ENCODE peak calls at places on chromosome 5, in nine cellular contexts. A, G, E, M, X, S, W, Q and R are unnamed samples.

GRCh38 chr5:150607991-150608390 is 32.5 kb upstream of the SYNPO start:
- DNase-seq in A (no peak), G (no peak), E (no peak), M (no peak), X (no peak), S (no peak), W (no peak), Q (no peak), R (no peak)

GRCh38 chr5:93348231-93348630 is 232.8 kb downstream of the NR2F1-AS1 start:
- DNase-seq in A (no peak), G (no peak), E (no peak), M (no peak), X (no peak), S (no peak), W (no peak), Q (no peak), R (no peak)

GRCh38 chr5:158899792-158900191 is 199.9 kb downstream of the EBF1 start:
- DNase-seq in A (no peak), G (no peak), E (no peak), M (no peak), X (no peak), S (no peak), W (no peak), Q (no peak), R (no peak)

GRCh38 chr5:119275873-119276214 is 80.0 kb upstream of the TNFAIP8 start:
- DNase-seq in A (no peak), G (no peak), E (no peak), M (no peak), X (no peak), S (no peak), W (peak; percentile 75), Q (no peak), R (peak; percentile 62)

GRCh38 chr5:92514901-92515300 is 1066.1 kb downstream of the NR2F1-AS1 start:
- DNase-seq in A (no peak), G (no peak), E (no peak), M (no peak), X (no peak), S (no peak), W (no peak), Q (no peak), R (no peak)

GRCh38 chr5:151202381-151203139 is 21.3 kb downstream of the CCDC69 start:
- DNase-seq in A (no peak), G (no peak), E (peak; percentile 71), M (no peak), X (no peak), S (peak; percentile 80), W (no peak), Q (no peak), R (peak; percentile 48)

GRCh38 chr5:147187163-147187562 is 47.7 kb upstream of the STK32A start:
- DNase-seq in A (no peak), G (no peak), E (no peak), M (no peak), X (peak; percentile 54), S (no peak), W (no peak), Q (no peak), R (no peak)

GRCh38 chr5:126814721-126815404 is 37.9 kb downstream of the LMNB1 start:
- DNase-seq in A (no peak), G (no peak), E (no peak), M (no peak), X (no peak), S (peak; percentile 59), W (no peak), Q (no peak), R (no peak)

GRCh38 chr5:39619161-39619818 is 194.5 kb upstream of the DAB2 start:
- DNase-seq in A (no peak), G (no peak), E (no peak), M (no peak), X (no peak), S (no peak), W (no peak), Q (no peak), R (no peak)

GRCh38 chr5:42888771-42889170 is 77.1 kb upstream of the SELENOP start:
- DNase-seq in A (no peak), G (no peak), E (no peak), M (no peak), X (no peak), S (no peak), W (no peak), Q (no peak), R (no peak)

GRCh38 chr5:42889311-42889933 is 77.7 kb upstream of the SELENOP start:
- DNase-seq in A (peak; percentile 62), G (peak; percentile 82), E (peak; percentile 66), M (peak; percentile 86), X (peak; percentile 57), S (peak; percentile 71), W (no peak), Q (peak; percentile 43), R (peak; percentile 82)

GRCh38 chr5:42898760-42899159 is 87.1 kb upstream of the SELENOP start:
- DNase-seq in A (no peak), G (no peak), E (no peak), M (no peak), X (no peak), S (no peak), W (no peak), Q (no peak), R (no peak)

GRCh38 chr5:42896523-42896922 is 84.8 kb upstream of the SELENOP start:
- DNase-seq in A (no peak), G (no peak), E (no peak), M (no peak), X (no peak), S (no peak), W (no peak), Q (no peak), R (no peak)

DNA sequence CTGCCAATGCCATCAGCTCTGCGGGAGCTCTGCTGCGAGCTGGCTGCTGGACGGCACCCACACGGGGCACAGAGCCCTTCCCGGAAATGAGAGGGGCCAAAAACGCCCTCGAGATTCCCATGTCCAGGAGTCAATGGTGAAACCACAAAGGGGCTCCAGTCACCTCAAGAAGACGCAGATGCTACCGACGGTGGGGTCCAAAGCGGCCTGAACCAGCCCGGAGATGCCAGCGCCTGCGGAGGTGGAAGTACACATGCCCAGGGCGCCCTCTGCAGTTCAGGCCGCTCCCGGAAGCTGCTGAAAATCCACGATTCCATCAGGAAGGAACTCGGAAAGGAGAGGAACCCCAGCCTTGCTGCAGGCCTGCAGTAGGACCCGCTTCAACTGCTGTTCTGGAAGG is 82.4 kb upstream of the SELENOP start:
- DNase-seq in A (no peak), G (no peak), E (no peak), M (no peak), X (no peak), S (no peak), W (no peak), Q (peak; percentile 39), R (no peak)
- TF ChIP-seq CTCF in A (no peak), G (peak; percentile 76), E (no peak), M (peak; percentile 51), X (peak; percentile 44), S (peak; percentile 16), W (no peak), Q (peak; percentile 67), R (peak; percentile 13)

GRCh38 chr5:133222521-133222920 is 170.7 kb downstream of the HSPA4 start:
- DNase-seq in A (no peak), G (no peak), E (no peak), M (no peak), X (no peak), S (no peak), W (no peak), Q (no peak), R (no peak)
- H3K4me3 ChIP-seq in A (no peak overlapping the region), G (no peak overlapping the region), E (no peak overlapping the region), M (no peak overlapping the region), X (no peak overlapping the region), S (no peak overlapping the region), W (no peak overlapping the region), Q (no peak overlapping the region), R (no peak overlapping the region)

DNA sequence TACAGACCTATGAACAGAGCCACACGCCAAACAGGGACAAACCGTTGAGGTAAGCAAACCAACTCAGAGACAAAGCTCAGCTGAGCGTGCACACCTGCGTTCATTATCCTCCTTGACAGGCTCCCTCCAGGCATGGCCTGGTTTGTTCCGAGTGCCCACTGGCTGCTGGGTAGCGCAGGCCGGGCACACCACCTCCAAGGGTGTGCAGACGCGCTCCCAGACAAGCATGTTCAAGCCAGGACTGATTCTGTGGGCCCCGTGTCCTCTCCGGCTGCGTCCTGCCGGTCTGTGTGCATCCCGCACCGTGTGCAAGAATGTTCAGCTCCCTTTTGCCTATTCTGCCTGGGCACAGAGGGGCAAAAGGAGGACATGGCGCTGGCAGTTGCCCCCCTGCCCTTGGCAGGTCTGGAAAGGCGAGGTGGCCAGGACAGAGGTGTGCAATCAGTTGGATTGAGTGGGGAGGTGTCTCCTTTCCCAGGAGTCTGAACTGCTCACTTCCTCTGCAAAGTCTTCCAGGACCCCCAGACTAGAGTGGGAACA is 504 bp upstream of the SMIM32 start:
- DNase-seq in A (no peak), G (no peak), E (no peak), M (no peak), X (peak; percentile 37), S (no peak), W (no peak), Q (no peak), R (no peak)
- TF ChIP-seq MAX in A (no peak), G (no peak), E (no peak), M (no peak), X (no peak), S (no peak), W (no peak), Q (no peak), R (no peak)

DNA sequence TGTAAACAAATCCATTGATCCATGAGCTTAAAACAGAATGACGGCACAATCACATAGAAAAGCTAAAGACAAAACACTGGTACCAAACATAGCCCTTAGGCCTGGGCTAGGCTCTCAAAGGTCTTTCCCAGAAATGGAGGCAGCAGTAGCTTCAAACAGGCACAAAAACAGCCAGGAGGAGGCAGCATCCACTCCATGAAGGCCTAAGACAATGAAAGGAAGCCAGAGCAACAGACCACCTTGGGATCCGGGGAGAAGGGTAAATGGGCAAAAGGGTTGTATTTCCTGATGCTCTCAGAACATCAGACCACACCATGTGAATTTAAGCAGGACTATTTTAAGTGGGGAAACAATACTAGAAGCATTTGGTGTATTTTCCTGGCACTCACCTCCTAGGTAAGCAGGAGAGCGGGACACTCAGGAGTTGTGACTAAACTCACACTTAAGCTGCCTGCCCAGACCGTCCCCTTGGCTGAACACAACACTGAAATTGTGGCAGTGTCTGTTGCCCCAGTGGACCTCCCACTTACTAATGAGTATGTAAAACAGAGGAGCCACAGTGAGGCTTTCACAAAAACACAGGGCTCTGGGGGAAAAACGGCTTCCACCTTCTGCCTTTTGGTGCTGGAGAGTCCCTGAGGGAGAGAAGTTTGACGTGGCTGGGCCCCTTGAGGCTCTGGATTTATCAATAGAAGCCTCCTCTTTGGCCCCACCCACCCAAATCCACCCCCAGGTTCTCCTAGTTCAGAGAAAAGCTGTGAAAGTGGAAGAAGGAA is 11.9 kb downstream of the GNPDA1 start:
- DNase-seq in A (no peak), G (peak; percentile 7), E (no peak), M (no peak), X (no peak), S (peak; percentile 42), W (no peak), Q (no peak), R (peak; percentile 25)
- TF ChIP-seq CTCF in A (peak; percentile 36), G (peak; percentile 45), E (peak; percentile 23), M (peak; percentile 57), X (peak; percentile 50), S (peak; percentile 55), W (peak; percentile 28), Q (peak; percentile 37), R (peak; percentile 23)